ENCODE peak calls at places on chromosomes 4 and X, in five cellular contexts. R, N, G, P and M are unnamed samples.
A peak's percentile ranks its signal among the peaks of the same experiment; 100 is the strongest.

GRCh38 chr4:75338352-75338880 is 175.8 kb downstream of the RCHY1 start:
- DNase-seq in G (no peak), P (no peak), R (no peak), N (no peak), M (no peak)

GRCh38 chr4:98199247-98199646 is 56.0 kb upstream of the STPG2 start:
- DNase-seq in G (no peak), P (no peak), R (no peak), N (no peak), M (no peak)

GRCh38 chrX:1717326-1717725 is 102.5 kb downstream of the ASMT start:
- DNase-seq in G (no peak), N (no peak), P (no peak), R (no peak), M (no peak)

GRCh38 chr4:46386570-46386969 is 3.4 kb downstream of the GABRA2 start:
- DNase-seq in P (no peak), R (no peak), N (peak; percentile 28), G (no peak), M (peak; percentile 59)

GRCh38 chrX:9855536-9856320 is 69.5 kb downstream of the SHROOM2 start:
- DNase-seq in R (no peak), G (no peak), P (no peak), N (no peak), M (no peak)

GRCh38 chr4:11511321-11511720 is 82.6 kb upstream of the HS3ST1 start:
- DNase-seq in N (no peak), G (no peak), R (no peak), P (no peak), M (no peak)

GRCh38 chr4:16294455-16294854 is 68.2 kb upstream of the TAPT1 start:
- DNase-seq in N (no peak), P (no peak), R (no peak), G (peak; percentile 64), M (no peak)

GRCh38 chr4:102578819-102579218 is 77.7 kb downstream of the NFKB1 start:
- DNase-seq in R (no peak), G (no peak), P (no peak), N (no peak), M (peak; percentile 8)

GRCh38 chr4:38302910-38303309 is 342.7 kb downstream of the PTTG2 start:
- DNase-seq in R (no peak), N (no peak), P (no peak), G (no peak), M (no peak)

GRCh38 chrX:40759374-40759773 is 24.0 kb upstream of the MED14 start:
- DNase-seq in G (no peak), P (no peak), R (no peak), N (no peak), M (no peak)

GRCh38 chrX:108590496-108590895 is 145.9 kb downstream of the IRS4 start:
- DNase-seq in G (peak; percentile 60), P (peak; percentile 23), N (no peak), R (no peak), M (no peak)

GRCh38 chr4:184873039-184873438 is 47.3 kb upstream of the ACSL1 start:
- DNase-seq in P (no peak), N (no peak), R (no peak), G (no peak), M (no peak)

GRCh38 chrX:13759152-13759718 is 24.7 kb downstream of the OFD1 start:
- DNase-seq in N (no peak), R (peak; percentile 43), G (no peak), P (no peak), M (no peak)
- H3K4me1 ChIP-seq in N (no peaks in the 10 kb centered on the region), R (peaks cover 3% of the 10 kb centered on the region), G (no peaks in the 10 kb centered on the region), P (peaks cover 4% of the 10 kb centered on the region), M (no peaks in the 10 kb centered on the region)

DNA sequence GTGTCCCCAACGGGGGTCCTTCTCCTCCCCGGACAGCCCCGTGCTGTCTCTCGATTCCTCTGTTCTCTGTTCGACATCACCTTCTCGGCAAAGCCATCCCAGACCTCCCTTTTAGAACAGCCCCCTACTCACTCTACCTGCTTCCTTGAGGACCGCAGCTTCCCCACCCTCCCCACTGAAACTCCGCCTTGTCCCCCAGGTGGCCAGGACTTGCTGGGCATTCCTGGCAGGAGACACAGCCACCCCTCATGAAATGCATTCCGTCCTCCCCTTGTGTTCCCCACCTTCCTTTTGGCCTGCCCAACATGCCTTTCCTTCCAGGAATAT is 34.8 kb upstream of the GPR78 start:
- DNase-seq in N (no peak), P (no peak), G (no peak), R (no peak), M (no peak)
- H3K4me1 ChIP-seq in N (no peaks in the 10 kb centered on the region), P (no peaks in the 10 kb centered on the region), G (peaks cover 3% of the 10 kb centered on the region), R (no peaks in the 10 kb centered on the region), M (peaks cover 3% of the 10 kb centered on the region)

DNA sequence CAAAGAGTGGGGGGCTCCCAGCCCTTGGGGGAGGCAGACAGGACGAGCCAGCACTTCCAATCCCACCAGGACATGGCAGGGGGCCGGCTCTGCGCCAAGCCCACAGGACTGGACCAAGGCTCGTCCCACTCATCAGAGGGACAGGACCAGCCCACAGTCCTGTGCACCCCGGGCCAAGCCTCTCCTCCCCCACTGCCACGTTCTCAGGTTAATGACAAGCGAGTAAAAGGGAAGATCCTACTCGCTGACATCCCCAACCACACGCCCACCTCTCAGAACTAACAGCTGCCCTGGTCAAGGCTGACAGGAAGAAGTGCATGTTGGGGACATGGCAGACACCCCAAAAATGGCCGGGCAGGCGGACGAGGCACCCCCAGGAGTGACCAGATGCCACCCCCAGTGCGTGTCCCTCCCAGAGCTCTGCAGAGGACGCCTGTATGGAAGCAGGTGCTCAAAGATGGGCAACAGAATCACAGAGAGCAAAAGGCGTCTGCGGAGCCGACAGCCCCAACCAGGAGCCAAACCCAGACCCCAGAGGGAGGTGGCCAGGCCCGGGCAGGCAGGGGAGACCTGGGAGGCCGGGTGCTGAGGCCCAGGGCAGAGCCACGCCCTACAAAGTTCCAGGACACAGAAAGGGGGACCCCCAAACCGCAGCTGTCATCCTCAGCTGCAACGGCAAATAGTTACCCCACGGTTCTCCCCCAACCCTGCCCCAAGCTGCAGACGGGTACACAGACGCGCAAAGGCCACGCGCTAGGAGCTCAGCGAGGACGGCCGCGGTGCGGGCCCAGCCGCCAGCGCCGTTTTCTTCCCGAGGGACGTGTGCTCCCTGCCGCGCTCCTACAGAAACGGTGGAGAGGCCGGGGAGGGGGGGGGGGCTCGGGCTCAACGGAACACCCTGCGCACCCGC is 1.8 kb downstream of the CTBP1 start:
- DNase-seq in N (no peak), G (no peak), P (no peak), R (peak; percentile 24), M (peak; percentile 55)
- H3K4me1 ChIP-seq in N (peaks cover 50% of the 10 kb centered on the region), G (peaks cover 16% of the 10 kb centered on the region), P (peaks cover 14% of the 10 kb centered on the region), R (peaks cover 66% of the 10 kb centered on the region), M (peaks cover 27% of the 10 kb centered on the region)

DNA sequence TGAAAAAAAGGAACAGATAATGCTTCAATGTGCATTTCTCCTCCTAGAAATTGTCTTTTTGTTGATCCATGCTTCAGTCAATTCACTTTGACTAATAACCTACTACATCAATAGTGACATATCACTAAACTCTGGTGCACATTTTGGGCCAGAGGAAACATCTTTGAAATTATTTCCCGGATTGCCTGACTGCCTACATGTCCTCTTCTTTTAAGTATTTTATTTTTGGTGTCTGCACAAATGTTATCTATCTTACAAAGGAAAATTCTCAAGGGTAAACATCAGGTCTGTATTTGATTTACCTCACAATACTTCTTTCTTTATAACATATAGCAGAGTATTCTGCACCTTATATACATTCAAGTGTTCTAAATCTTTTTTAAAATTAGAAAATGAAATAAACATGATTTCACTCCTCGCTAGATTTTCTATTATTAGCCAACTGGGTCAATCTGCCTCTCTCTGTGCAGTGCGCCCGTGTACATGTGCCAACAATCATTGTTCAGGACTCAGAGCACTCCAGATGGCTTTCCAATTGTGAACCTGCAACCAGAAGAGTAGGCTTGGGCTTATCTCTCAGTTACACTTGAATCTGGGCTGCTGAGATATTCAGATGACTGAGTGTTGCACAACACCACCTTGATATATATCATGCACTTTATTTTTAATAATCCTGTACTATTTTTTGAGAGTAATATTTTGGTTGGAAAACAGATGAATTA is 183.9 kb upstream of the FSTL5 start:
- DNase-seq in N (no peak), G (no peak), P (no peak), R (no peak), M (no peak)
- H3K4me1 ChIP-seq in N (no peaks in the 10 kb centered on the region), G (no peaks in the 10 kb centered on the region), P (no peaks in the 10 kb centered on the region), R (no peaks in the 10 kb centered on the region), M (no peaks in the 10 kb centered on the region)

GRCh38 chr4:10005632-10006031 is 15.7 kb downstream of the SLC2A9 start:
- DNase-seq in P (peak; percentile 40), G (no peak), R (no peak), N (no peak), M (no peak)
- H3K4me1 ChIP-seq in P (no peaks in the 10 kb centered on the region), G (no peaks in the 10 kb centered on the region), R (peaks cover 36% of the 10 kb centered on the region), N (peaks cover 99% of the 10 kb centered on the region), M (peaks cover 24% of the 10 kb centered on the region)